ENCODE peak calls at places on chromosomes 16 and 17, in eight cellular contexts. One of them, this sample, is unnamed.

GRCh38 chr17:79630821-79631639 is 20.2 kb upstream of the RBFOX3 start:
- DNase-seq in T-helper 17 cell: no peak
- DNase-seq in NCI-H146: no peak
- DNase-seq in dorsolateral prefrontal cortex: no peak
- DNase-seq in islet precursor cell: peak; percentile 48
- DNase-seq in iris pigment epithelial cell: no peak
- DNase-seq in cerebellum: no peak
- DNase-seq in HT1080: no peak
- DNase-seq in this sample: no peak

GRCh38 chr17:30332057-30332542 is 1.8 kb downstream of the TMIGD1 start:
- DNase-seq in T-helper 17 cell: peak; percentile 29
- DNase-seq in NCI-H146: no peak
- DNase-seq in dorsolateral prefrontal cortex: no peak
- DNase-seq in islet precursor cell: no peak
- DNase-seq in iris pigment epithelial cell: peak; percentile 86
- DNase-seq in cerebellum: no peak
- DNase-seq in HT1080: peak; percentile 87
- DNase-seq in this sample: no peak

GRCh38 chr17:883586-883962 is 96.0 kb downstream of the NXN start:
- DNase-seq in T-helper 17 cell: no peak
- DNase-seq in NCI-H146: no peak
- DNase-seq in dorsolateral prefrontal cortex: no peak
- DNase-seq in islet precursor cell: no peak
- DNase-seq in iris pigment epithelial cell: no peak
- DNase-seq in cerebellum: no peak
- DNase-seq in HT1080: no peak
- DNase-seq in this sample: no peak

GRCh38 chr17:40323731-40324650 is 15.0 kb downstream of the RARA start:
- DNase-seq in T-helper 17 cell: peak; percentile 78
- DNase-seq in NCI-H146: no peak
- DNase-seq in dorsolateral prefrontal cortex: no peak
- DNase-seq in islet precursor cell: no peak
- DNase-seq in iris pigment epithelial cell: no peak
- DNase-seq in cerebellum: no peak
- DNase-seq in HT1080: peak; percentile 72
- DNase-seq in this sample: no peak

GRCh38 chr16:50695017-50696000 is 1.9 kb downstream of the NOD2 start:
- DNase-seq in T-helper 17 cell: no peak
- DNase-seq in NCI-H146: no peak
- DNase-seq in dorsolateral prefrontal cortex: no peak
- DNase-seq in islet precursor cell: no peak
- DNase-seq in iris pigment epithelial cell: no peak
- DNase-seq in cerebellum: no peak
- DNase-seq in HT1080: no peak
- DNase-seq in this sample: no peak

GRCh38 chr16:86570542-86571196 is 4.0 kb downstream of the FOXC2 start:
- DNase-seq in T-helper 17 cell: no peak
- DNase-seq in NCI-H146: no peak
- DNase-seq in dorsolateral prefrontal cortex: no peak
- DNase-seq in islet precursor cell: no peak
- DNase-seq in iris pigment epithelial cell: peak; percentile 40
- DNase-seq in cerebellum: no peak
- DNase-seq in HT1080: peak; percentile 23
- DNase-seq in this sample: no peak

GRCh38 chr17:13601776-13602551 is at the start of gene HS3ST3A1:
- DNase-seq in T-helper 17 cell: no peak
- DNase-seq in NCI-H146: no peak
- DNase-seq in dorsolateral prefrontal cortex: no peak
- DNase-seq in islet precursor cell: peak; percentile 97
- DNase-seq in iris pigment epithelial cell: peak; percentile 92
- DNase-seq in cerebellum: no peak
- DNase-seq in HT1080: peak; percentile 96
- DNase-seq in this sample: no peak

GRCh38 chr16:77553130-77553529 is 118.3 kb upstream of the ADAMTS18 start:
- DNase-seq in T-helper 17 cell: no peak
- DNase-seq in NCI-H146: no peak
- DNase-seq in dorsolateral prefrontal cortex: no peak
- DNase-seq in islet precursor cell: no peak
- DNase-seq in iris pigment epithelial cell: no peak
- DNase-seq in cerebellum: no peak
- DNase-seq in HT1080: no peak
- DNase-seq in this sample: no peak

GRCh38 chr16:78184554-78185183 is 85.2 kb downstream of the WWOX start:
- DNase-seq in T-helper 17 cell: no peak
- DNase-seq in NCI-H146: peak; percentile 47
- DNase-seq in dorsolateral prefrontal cortex: no peak
- DNase-seq in islet precursor cell: no peak
- DNase-seq in iris pigment epithelial cell: peak; percentile 29
- DNase-seq in cerebellum: peak; percentile 26
- DNase-seq in HT1080: no peak
- DNase-seq in this sample: peak; percentile 50

GRCh38 chr17:35023538-35023937 is 40.0 kb downstream of the RFFL start:
- DNase-seq in T-helper 17 cell: no peak
- DNase-seq in NCI-H146: no peak
- DNase-seq in dorsolateral prefrontal cortex: no peak
- DNase-seq in islet precursor cell: no peak
- DNase-seq in iris pigment epithelial cell: peak; percentile 34
- DNase-seq in cerebellum: no peak
- DNase-seq in HT1080: no peak
- DNase-seq in this sample: no peak

GRCh38 chr17:44543213-44543904 is 13.9 kb upstream of the FZD2 start:
- DNase-seq in T-helper 17 cell: no peak
- DNase-seq in NCI-H146: no peak
- DNase-seq in dorsolateral prefrontal cortex: no peak
- DNase-seq in islet precursor cell: peak; percentile 97
- DNase-seq in iris pigment epithelial cell: peak; percentile 84
- DNase-seq in cerebellum: no peak
- DNase-seq in HT1080: peak; percentile 96
- DNase-seq in this sample: peak; percentile 93

GRCh38 chr17:8290043-8290442 is 1.6 kb downstream of the RANGRF start:
- DNase-seq in T-helper 17 cell: no peak
- DNase-seq in NCI-H146: no peak
- DNase-seq in dorsolateral prefrontal cortex: no peak
- DNase-seq in islet precursor cell: no peak
- DNase-seq in iris pigment epithelial cell: no peak
- DNase-seq in cerebellum: no peak
- DNase-seq in HT1080: no peak
- DNase-seq in this sample: no peak

GRCh38 chr17:67004191-67004590 is 39.7 kb downstream of the CACNG4 start:
- DNase-seq in T-helper 17 cell: no peak
- DNase-seq in NCI-H146: no peak
- DNase-seq in dorsolateral prefrontal cortex: peak; percentile 44
- DNase-seq in islet precursor cell: no peak
- DNase-seq in iris pigment epithelial cell: no peak
- DNase-seq in cerebellum: no peak
- DNase-seq in HT1080: no peak
- DNase-seq in this sample: no peak

GRCh38 chr17:67655478-67656148 is 62.1 kb upstream of the NOL11 start:
- DNase-seq in T-helper 17 cell: no peak
- DNase-seq in NCI-H146: no peak
- DNase-seq in dorsolateral prefrontal cortex: no peak
- DNase-seq in islet precursor cell: no peak
- DNase-seq in iris pigment epithelial cell: no peak
- DNase-seq in cerebellum: no peak
- DNase-seq in HT1080: no peak
- DNase-seq in this sample: no peak

GRCh38 chr16:26826500-26826899 is 240.2 kb upstream of the C16orf82 start:
- DNase-seq in T-helper 17 cell: no peak
- DNase-seq in NCI-H146: no peak
- DNase-seq in dorsolateral prefrontal cortex: no peak
- DNase-seq in islet precursor cell: no peak
- DNase-seq in iris pigment epithelial cell: no peak
- DNase-seq in cerebellum: no peak
- DNase-seq in HT1080: no peak
- DNase-seq in this sample: no peak

GRCh38 chr16:11234884-11235702 is 20.9 kb downstream of the SOCS1 start:
- DNase-seq in T-helper 17 cell: no peak
- DNase-seq in NCI-H146: no peak
- DNase-seq in dorsolateral prefrontal cortex: no peak
- DNase-seq in islet precursor cell: no peak
- DNase-seq in iris pigment epithelial cell: peak; percentile 65
- DNase-seq in cerebellum: no peak
- DNase-seq in HT1080: no peak
- DNase-seq in this sample: no peak

GRCh38 chr17:40399185-40399584 is 18.5 kb downstream of the TOP2A start:
- DNase-seq in T-helper 17 cell: no peak
- DNase-seq in NCI-H146: peak; percentile 52
- DNase-seq in dorsolateral prefrontal cortex: no peak
- DNase-seq in islet precursor cell: no peak
- DNase-seq in iris pigment epithelial cell: peak; percentile 58
- DNase-seq in cerebellum: peak; percentile 49
- DNase-seq in HT1080: peak; percentile 52
- DNase-seq in this sample: peak; percentile 67

GRCh38 chr16:57915267-57915666 is 55.7 kb downstream of the CNGB1 start:
- DNase-seq in T-helper 17 cell: no peak
- DNase-seq in NCI-H146: no peak
- DNase-seq in dorsolateral prefrontal cortex: no peak
- DNase-seq in islet precursor cell: no peak
- DNase-seq in iris pigment epithelial cell: no peak
- DNase-seq in cerebellum: no peak
- DNase-seq in HT1080: no peak
- DNase-seq in this sample: no peak

GRCh38 chr17:16342979-16343378 is 10.3 kb downstream of the CENPV start:
- DNase-seq in T-helper 17 cell: no peak
- DNase-seq in NCI-H146: no peak
- DNase-seq in dorsolateral prefrontal cortex: peak; percentile 51
- DNase-seq in islet precursor cell: no peak
- DNase-seq in iris pigment epithelial cell: peak; percentile 66
- DNase-seq in cerebellum: peak; percentile 82
- DNase-seq in HT1080: no peak
- DNase-seq in this sample: peak; percentile 82

GRCh38 chr17:28738680-28739384 is 5.0 kb upstream of the TRAF4 start:
- DNase-seq in T-helper 17 cell: peak; percentile 56
- DNase-seq in NCI-H146: no peak
- DNase-seq in dorsolateral prefrontal cortex: no peak
- DNase-seq in islet precursor cell: peak; percentile 48
- DNase-seq in iris pigment epithelial cell: no peak
- DNase-seq in cerebellum: no peak
- DNase-seq in HT1080: no peak
- DNase-seq in this sample: no peak

GRCh38 chr16:9008335-9009260 is 44.9 kb upstream of the USP7 start:
- DNase-seq in T-helper 17 cell: peak; percentile 59
- DNase-seq in NCI-H146: peak; percentile 75
- DNase-seq in dorsolateral prefrontal cortex: peak; percentile 63
- DNase-seq in islet precursor cell: peak; percentile 89
- DNase-seq in iris pigment epithelial cell: peak; percentile 62
- DNase-seq in cerebellum: peak; percentile 56
- DNase-seq in HT1080: peak; percentile 50
- DNase-seq in this sample: peak; percentile 61

GRCh38 chr17:75764417-75764710 is 628 bp downstream of the GALK1 start:
- DNase-seq in T-helper 17 cell: no peak
- DNase-seq in NCI-H146: no peak
- DNase-seq in dorsolateral prefrontal cortex: no peak
- DNase-seq in islet precursor cell: no peak
- DNase-seq in iris pigment epithelial cell: no peak
- DNase-seq in cerebellum: no peak
- DNase-seq in HT1080: no peak
- DNase-seq in this sample: no peak

GRCh38 chr16:56282455-56282854 is 91.2 kb downstream of the GNAO1 start:
- DNase-seq in T-helper 17 cell: no peak
- DNase-seq in NCI-H146: no peak
- DNase-seq in dorsolateral prefrontal cortex: no peak
- DNase-seq in islet precursor cell: no peak
- DNase-seq in iris pigment epithelial cell: no peak
- DNase-seq in cerebellum: no peak
- DNase-seq in HT1080: no peak
- DNase-seq in this sample: no peak

GRCh38 chr17:1147664-1148063 is 32.1 kb downstream of the ABR start:
- DNase-seq in T-helper 17 cell: no peak
- DNase-seq in NCI-H146: peak; percentile 80
- DNase-seq in dorsolateral prefrontal cortex: peak; percentile 54
- DNase-seq in islet precursor cell: peak; percentile 95
- DNase-seq in iris pigment epithelial cell: peak; percentile 58
- DNase-seq in cerebellum: peak; percentile 76
- DNase-seq in HT1080: peak; percentile 68
- DNase-seq in this sample: peak; percentile 73

GRCh38 chr17:43118679-43119615 is 6.2 kb downstream of the BRCA1 start:
- DNase-seq in T-helper 17 cell: no peak
- DNase-seq in NCI-H146: no peak
- DNase-seq in dorsolateral prefrontal cortex: no peak
- DNase-seq in islet precursor cell: peak; percentile 15
- DNase-seq in iris pigment epithelial cell: peak; percentile 52
- DNase-seq in cerebellum: no peak
- DNase-seq in HT1080: no peak
- DNase-seq in this sample: no peak

GRCh38 chr17:2063306-2064146 is 8.6 kb downstream of the HIC1 start:
- DNase-seq in T-helper 17 cell: no peak
- DNase-seq in NCI-H146: no peak
- DNase-seq in dorsolateral prefrontal cortex: no peak
- DNase-seq in islet precursor cell: no peak
- DNase-seq in iris pigment epithelial cell: peak; percentile 95
- DNase-seq in cerebellum: no peak
- DNase-seq in HT1080: no peak
- DNase-seq in this sample: no peak

GRCh38 chr17:924711-925480 is 54.7 kb downstream of the NXN start:
- DNase-seq in T-helper 17 cell: no peak
- DNase-seq in NCI-H146: no peak
- DNase-seq in dorsolateral prefrontal cortex: no peak
- DNase-seq in islet precursor cell: peak; percentile 78
- DNase-seq in iris pigment epithelial cell: no peak
- DNase-seq in cerebellum: no peak
- DNase-seq in HT1080: no peak
- DNase-seq in this sample: no peak

GRCh38 chr17:1047177-1047885 is 50.4 kb downstream of the TIMM22 start:
- DNase-seq in T-helper 17 cell: no peak
- DNase-seq in NCI-H146: no peak
- DNase-seq in dorsolateral prefrontal cortex: no peak
- DNase-seq in islet precursor cell: peak; percentile 77
- DNase-seq in iris pigment epithelial cell: peak; percentile 53
- DNase-seq in cerebellum: peak; percentile 45
- DNase-seq in HT1080: no peak
- DNase-seq in this sample: peak; percentile 73

GRCh38 chr17:82436601-82437324 is 13.8 kb downstream of the CYBC1 start:
- DNase-seq in T-helper 17 cell: no peak
- DNase-seq in NCI-H146: no peak
- DNase-seq in dorsolateral prefrontal cortex: no peak
- DNase-seq in islet precursor cell: no peak
- DNase-seq in iris pigment epithelial cell: no peak
- DNase-seq in cerebellum: no peak
- DNase-seq in HT1080: no peak
- DNase-seq in this sample: no peak

GRCh38 chr17:73663614-73664013 is 19.4 kb upstream of the SDK2 start:
- DNase-seq in T-helper 17 cell: no peak
- DNase-seq in NCI-H146: no peak
- DNase-seq in dorsolateral prefrontal cortex: no peak
- DNase-seq in islet precursor cell: peak; percentile 54
- DNase-seq in iris pigment epithelial cell: no peak
- DNase-seq in cerebellum: no peak
- DNase-seq in HT1080: no peak
- DNase-seq in this sample: no peak

This sample was measured in cerebellar cortex.